ENCODE peak calls at places on chromosomes 1 and 21, in eight cellular contexts. D is GM23338, E is fibroblast of mammary gland, Q is tibial nerve, W is lower lobe of right lung, U is brain microvascular endothelial cell, A is H7, K is heart left ventricle. N is an unnamed sample.

GRCh38 chr1:230392141-230392909 is 33.8 kb downstream of the PGBD5 start:
- DNase-seq in E (no peak), U (no peak), W (no peak), K (no peak), A (no peak), D (no peak), Q (no peak), N (no peak)

GRCh38 chr1:224540535-224540934 is 75.6 kb upstream of the CNIH3 start:
- DNase-seq in Q (no peak), W (no peak), U (no peak), A (no peak), K (no peak), D (no peak), E (no peak), N (no peak)

GRCh38 chr1:160219062-160219929 is 14.1 kb downstream of the PEA15 start:
- DNase-seq in Q (no peak), D (peak), W (no peak), A (peak), K (peak), E (peak), U (peak), N (peak)

GRCh38 chr1:170424346-170424745 is 107.6 kb upstream of the GORAB start:
- DNase-seq in K (no peak), W (no peak), D (no peak), A (no peak), E (no peak), U (no peak), Q (no peak), N (no peak)

GRCh38 chr1:186050360-186050759 is 316.2 kb downstream of the HMCN1 start:
- DNase-seq in Q (no peak), W (no peak), E (peak), K (no peak), A (no peak), D (no peak), U (peak), N (no peak)

GRCh38 chr1:199723557-199723956 is 304.0 kb upstream of the NR5A2 start:
- DNase-seq in Q (no peak), U (no peak), A (no peak), K (no peak), E (peak), W (no peak), D (no peak), N (no peak)

GRCh38 chr1:167860231-167860923 is 53.6 kb downstream of the ADCY10 start:
- DNase-seq in W (no peak), D (no peak), Q (no peak), U (peak), E (peak), A (no peak), K (no peak), N (no peak)

GRCh38 chr21:31555741-31556191 is 103.7 kb upstream of the SOD1 start:
- DNase-seq in E (no peak), D (peak), A (peak), W (no peak), U (no peak), Q (no peak), K (no peak), N (no peak)

GRCh38 chr1:166937962-166938361 is 37.4 kb downstream of the ILDR2 start:
- DNase-seq in W (no peak), D (no peak), E (no peak), K (no peak), A (no peak), U (no peak), Q (no peak), N (no peak)

GRCh38 chr1:6329392-6329791 is 64.2 kb downstream of the ACOT7 start:
- DNase-seq in U (no peak), D (no peak), Q (no peak), K (no peak), E (peak), W (no peak), A (no peak), N (no peak)

GRCh38 chr1:211285196-211285595 is 26.0 kb downstream of the RCOR3 start:
- DNase-seq in E (peak), K (no peak), D (no peak), W (no peak), Q (no peak), A (no peak), U (no peak), N (no peak)

GRCh38 chr1:56897150-56898004 is 42.8 kb downstream of the C8A start:
- DNase-seq in D (no peak), A (no peak), E (peak), K (no peak), W (no peak), Q (no peak), U (peak), N (peak)

GRCh38 chr1:56901720-56902119 is 47.1 kb downstream of the C8A start:
- DNase-seq in E (peak), U (no peak), K (no peak), W (no peak), D (no peak), Q (no peak), A (no peak), N (no peak)

GRCh38 chr1:56894014-56894413 is 39.4 kb downstream of the C8A start:
- DNase-seq in A (no peak), W (no peak), Q (no peak), U (no peak), E (no peak), D (no peak), K (no peak), N (no peak)

GRCh38 chr1:56898005-56898373 is 43.4 kb downstream of the C8A start:
- DNase-seq in K (no peak), E (no peak), U (no peak), W (no peak), Q (no peak), D (no peak), A (no peak), N (no peak)

DNA sequence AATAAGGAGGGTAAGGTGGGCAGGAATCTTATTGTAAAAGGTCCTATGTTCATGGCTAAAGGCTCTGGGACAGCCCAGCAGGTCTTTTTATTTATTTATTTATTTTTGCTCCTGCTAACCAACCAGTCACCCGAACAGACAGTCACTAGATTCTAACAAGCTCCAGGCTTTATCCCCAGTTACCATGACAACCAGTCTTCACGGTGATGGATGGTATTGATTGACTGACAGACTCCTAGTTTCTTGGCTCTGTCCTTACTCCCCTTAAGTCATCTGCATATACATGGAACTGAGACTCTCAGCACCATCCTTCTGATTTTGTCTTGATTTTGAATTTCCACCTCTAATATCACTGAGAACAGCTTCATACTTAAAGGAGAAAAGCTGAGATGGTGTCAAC is 44.3 kb downstream of the C8A start:
- DNase-seq in U (no peak), D (no peak), K (no peak), W (no peak), A (no peak), E (no peak), Q (no peak), N (no peak)
- H3K4me3 ChIP-seq in U (no peak), D (no peak), K (no peak), W (no peak), A (no peak), E (no peak), Q (no peak), N (no peak)

GRCh38 chr1:238380167-238380566 is 489.4 kb upstream of the ZP4 start:
- DNase-seq in A (no peak), W (no peak), K (no peak), D (peak), Q (no peak), E (no peak), U (no peak), N (no peak)

GRCh38 chr1:238377280-238377919 is 486.7 kb upstream of the ZP4 start:
- DNase-seq in W (no peak), Q (no peak), D (peak), E (no peak), U (no peak), K (no peak), A (no peak), N (no peak)
- H3K4me3 ChIP-seq in W (no peak), Q (no peak), D (no peak), E (no peak), U (no peak), K (no peak), A (no peak), N (no peak)

GRCh38 chr1:51351907-51352306 is 21.5 kb upstream of the TTC39A start:
- DNase-seq in K (no peak), A (no peak), Q (no peak), U (no peak), D (no peak), E (no peak), W (no peak), N (no peak)
- H3K4me3 ChIP-seq in K (no peak), A (no peak), Q (no peak), U (no peak), D (no peak), E (no peak), W (no peak), N (no peak)

GRCh38 chr1:100039571-100039970 is 69.8 kb downstream of the SLC35A3 start:
- DNase-seq in K (no peak), E (no peak), A (no peak), Q (no peak), D (no peak), U (no peak), W (no peak), N (no peak)
- H3K4me3 ChIP-seq in K (no peak), E (peak), A (peak), Q (no peak), D (peak), U (peak), W (peak), N (peak)

GRCh38 chr21:45438391-45439145 is 33.6 kb downstream of the COL18A1 start:
- DNase-seq in A (no peak), W (no peak), K (peak), U (peak), E (no peak), D (no peak), Q (no peak), N (no peak)
- H3K4me3 ChIP-seq in A (no peak), W (peak), K (no peak), U (no peak), E (peak), D (no peak), Q (no peak), N (peak)